ENCODE peak calls at places on chromosomes 6 and 20, in four cellular contexts. A is mammary epithelial cell, C is upper lobe of right lung, Z is K562. S is an unnamed sample.
A peak's percentile ranks its signal among the peaks of the same experiment; 100 is the strongest.

GRCh38 chr6:31707701-31708100 is 1.0 kb downstream of the LY6G6F start:
- DNase-seq in C (no peak), Z (no peak), A (no peak), S (no peak)

GRCh38 chr6:41284726-41285125 is 1.8 kb downstream of the TREM1 start:
- DNase-seq in Z (no peak), C (no peak), A (peak; percentile 79), S (no peak)

GRCh38 chr6:32113386-32114352 is 4.5 kb upstream of the TNXB start:
- DNase-seq in Z (peak; percentile 73), C (peak; percentile 79), A (no peak), S (no peak)

GRCh38 chr6:166488081-166488685 is 98.3 kb downstream of the RAMACL start:
- DNase-seq in A (no peak), C (no peak), Z (no peak), S (no peak)

GRCh38 chr20:11912013-11912663 is 5.6 kb upstream of the BTBD3 start:
- DNase-seq in Z (no peak), A (no peak), C (no peak), S (no peak)

GRCh38 chr6:155693573-155694428 is 238.2 kb upstream of the NOX3 start:
- DNase-seq in Z (no peak), C (no peak), A (no peak), S (no peak)

GRCh38 chr6:54291738-54292137 is 16.5 kb upstream of the TINAG start:
- DNase-seq in C (no peak), Z (no peak), A (peak; percentile 86), S (no peak)

GRCh38 chr6:125503181-125503580 is 201.4 kb upstream of the HDDC2 start:
- DNase-seq in Z (no peak), A (no peak), C (no peak), S (no peak)

GRCh38 chr6:165626711-165627110 is 36.3 kb downstream of the PDE10A start:
- DNase-seq in Z (no peak), A (no peak), C (no peak), S (no peak)

GRCh38 chr6:145567853-145568252 is 167.5 kb downstream of the EPM2A start:
- DNase-seq in A (no peak), Z (no peak), C (no peak), S (no peak)

GRCh38 chr6:165983112-165984072 is 184.3 kb downstream of the TBXT start:
- DNase-seq in C (no peak), Z (no peak), A (no peak), S (no peak)

GRCh38 chr20:50577175-50578018 is 67.2 kb downstream of the PTPN1 start:
- DNase-seq in A (no peak), C (no peak), Z (no peak), S (no peak)

DNA sequence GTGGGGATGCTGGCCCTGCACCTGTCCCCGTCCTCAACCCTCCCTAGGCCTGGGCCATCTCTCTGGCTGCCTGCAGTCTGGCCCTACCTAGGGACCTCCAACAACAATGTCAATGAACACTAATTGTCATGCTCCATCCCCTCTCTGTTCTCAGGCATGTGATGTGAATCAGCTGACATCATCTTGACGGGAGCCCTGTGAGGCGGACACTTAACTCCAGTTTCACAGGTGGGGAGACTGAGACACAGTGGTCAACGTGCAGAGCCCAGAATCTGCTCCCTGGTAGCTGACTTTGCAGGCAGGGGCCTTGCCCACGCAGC is 762 bp upstream of the TCEA2 start:
- DNase-seq in C (no peak), A (no peak), Z (no peak), S (no peak)
- H3K4me1 ChIP-seq in C (peaks cover 21% of the 10 kb centered on the region), A (peaks cover 52% of the 10 kb centered on the region), Z (peaks cover 39% of the 10 kb centered on the region), S (peaks cover 4% of the 10 kb centered on the region)

GRCh38 chr20:38871560-38871953 is 54.7 kb upstream of the FAM83D start:
- DNase-seq in Z (no peak), C (no peak), A (no peak), S (no peak)
- H3K4me1 ChIP-seq in Z (peaks cover 11% of the 10 kb centered on the region), C (peaks cover 36% of the 10 kb centered on the region), A (no peaks in the 10 kb centered on the region), S (peaks cover 8% of the 10 kb centered on the region)

DNA sequence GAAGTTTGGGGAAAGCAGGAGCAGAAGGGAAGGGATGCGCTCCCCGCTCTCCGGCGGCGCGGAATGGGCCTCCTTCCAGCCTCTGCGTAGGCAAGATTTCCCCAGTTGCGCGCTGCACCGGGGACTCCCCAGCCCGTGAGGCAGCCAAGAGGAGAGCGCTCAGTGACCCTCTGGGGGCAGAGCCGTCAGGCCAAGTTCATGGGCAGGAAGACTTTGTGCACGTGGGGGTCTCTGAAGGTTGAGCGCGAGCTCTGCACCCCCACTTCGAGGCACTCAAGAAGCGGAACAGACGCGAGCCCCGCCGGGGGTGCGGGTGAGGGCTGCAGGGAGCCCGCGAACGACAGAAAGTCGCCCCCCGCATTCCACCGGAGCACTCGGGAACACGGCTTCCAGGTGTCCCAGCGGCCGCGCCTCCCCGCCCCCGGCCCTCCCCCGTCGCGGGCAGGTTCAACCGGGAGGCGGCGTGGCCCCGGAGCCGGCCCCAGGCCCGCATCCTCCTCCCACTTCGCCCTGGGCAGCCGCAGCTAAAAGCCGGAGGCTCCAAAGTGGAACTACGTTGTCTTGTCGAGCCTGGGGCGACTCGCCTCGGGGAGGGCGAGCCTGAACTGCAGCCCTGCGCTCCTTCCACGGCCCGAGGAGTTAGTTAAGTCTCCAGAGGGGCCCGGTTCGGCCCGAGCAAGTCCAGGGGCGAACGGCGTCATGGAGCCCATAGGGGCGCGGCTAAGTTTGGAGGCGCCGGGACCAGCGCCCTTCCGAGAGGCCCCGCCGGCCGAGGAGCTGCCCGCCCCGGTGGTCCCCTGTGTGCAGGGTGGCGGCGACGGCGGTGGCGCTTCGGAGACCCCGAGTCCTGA is at the start of gene PPP1R3G:
- DNase-seq in Z (peak; percentile 27), A (peak; percentile 26), C (peak; percentile 70), S (no peak)
- H3K4me1 ChIP-seq in Z (peaks cover 5% of the 10 kb centered on the region), A (peaks cover 39% of the 10 kb centered on the region), C (peaks cover 15% of the 10 kb centered on the region), S (peaks cover 6% of the 10 kb centered on the region)

GRCh38 chr20:17959257-17959627 is 9.4 kb downstream of the SNX5 start:
- DNase-seq in C (no peak), A (no peak), Z (no peak), S (no peak)

GRCh38 chr20:17961600-17961965 is 7.0 kb downstream of the SNX5 start:
- DNase-seq in Z (no peak), A (no peak), C (no peak), S (no peak)

GRCh38 chr20:17958326-17959256 is 10.0 kb downstream of the SNX5 start:
- DNase-seq in A (no peak), Z (no peak), C (no peak), S (no peak)

GRCh38 chr20:17963114-17963897 is 5.3 kb downstream of the SNX5 start:
- DNase-seq in A (no peak), C (no peak), Z (no peak), S (no peak)

DNA sequence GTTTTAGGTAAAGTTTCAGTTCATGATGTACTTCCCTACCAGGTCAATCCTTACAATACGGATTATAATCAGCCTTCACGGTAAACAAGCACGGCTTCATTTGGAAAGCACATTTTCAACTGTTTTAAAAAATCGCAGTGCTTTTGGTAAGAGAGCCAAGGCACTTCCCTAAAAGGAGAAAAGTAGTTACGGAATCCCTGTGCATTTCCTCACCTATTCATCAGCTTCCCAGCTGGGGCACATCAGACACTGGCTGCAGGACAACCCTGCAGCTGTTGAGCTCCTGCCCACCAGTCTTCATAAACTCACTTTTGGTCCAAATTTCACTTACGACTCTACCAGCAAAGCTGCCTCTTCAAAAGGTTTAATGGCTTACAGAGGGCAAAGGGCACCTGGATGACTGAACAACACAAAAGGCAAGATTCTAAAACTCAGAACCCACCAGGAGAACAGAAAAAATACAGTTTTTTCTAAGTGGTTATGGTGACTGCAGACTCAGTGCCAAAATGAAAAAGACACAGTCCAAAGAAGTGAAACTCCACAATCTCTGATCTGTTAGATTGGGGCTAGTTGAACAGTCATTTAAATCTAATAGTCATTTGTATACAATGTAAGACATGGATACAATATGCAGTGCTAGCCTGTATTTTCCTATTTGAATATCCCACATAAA is 7.5 kb downstream of the SNX5 start:
- DNase-seq in C (no peak), Z (no peak), A (no peak), S (no peak)
- H3K4me1 ChIP-seq in C (peaks cover 98% of the 10 kb centered on the region), Z (peaks cover 65% of the 10 kb centered on the region), A (peaks cover 60% of the 10 kb centered on the region), S (peaks cover 2% of the 10 kb centered on the region)

GRCh38 chr20:63548992-63549391 is 1.4 kb upstream of the SRMS start:
- DNase-seq in A (no peak), Z (peak; percentile 58), C (no peak), S (no peak)
- H3K4me1 ChIP-seq in A (peaks cover 44% of the 10 kb centered on the region), Z (peaks cover 10% of the 10 kb centered on the region), C (peaks cover 5% of the 10 kb centered on the region), S (peaks cover 10% of the 10 kb centered on the region)

GRCh38 chr6:89071036-89071435 is 9.5 kb upstream of the PNRC1 start:
- DNase-seq in A (no peak), C (no peak), Z (no peak), S (no peak)

GRCh38 chr6:89069536-89070163 is 10.9 kb upstream of the PNRC1 start:
- DNase-seq in C (no peak), Z (no peak), A (no peak), S (no peak)

GRCh38 chr6:89068695-89069094 is 11.9 kb upstream of the PNRC1 start:
- DNase-seq in A (no peak), C (no peak), Z (no peak), S (no peak)

GRCh38 chr6:89066929-89067646 is 13.5 kb upstream of the PNRC1 start:
- DNase-seq in C (no peak), A (no peak), Z (no peak), S (no peak)

GRCh38 chr6:89067796-89068195 is 12.8 kb upstream of the PNRC1 start:
- DNase-seq in C (no peak), Z (no peak), A (peak; percentile 73), S (no peak)
- H3K4me1 ChIP-seq in C (no peaks in the 10 kb centered on the region), Z (peaks cover 13% of the 10 kb centered on the region), A (peaks cover 6% of the 10 kb centered on the region), S (no peaks in the 10 kb centered on the region)

S was measured in iPS DF 6.9.